ENCODE peak calls at places on chromosome 14, in six cellular contexts. Z, E, M, J, X and G are unnamed samples.

GRCh38 chr14:36365766-36366165 is 45.3 kb upstream of the MBIP start:
- DNase-seq in Z (no peak), E (no peak), M (no peak), J (no peak), X (no peak), G (no peak)

GRCh38 chr14:102015045-102015685 is 50.8 kb downstream of the DYNC1H1 start:
- DNase-seq in Z (no peak), E (no peak), M (no peak), J (no peak), X (no peak), G (no peak)

GRCh38 chr14:75499084-75499875 is 23.0 kb upstream of the BATF start:
- DNase-seq in Z (no peak), E (no peak), M (no peak), J (no peak), X (no peak), G (no peak)

GRCh38 chr14:89336338-89336737 is 80.7 kb downstream of the FOXN3 start:
- DNase-seq in Z (no peak), E (no peak), M (no peak), J (no peak), X (no peak), G (no peak)

GRCh38 chr14:101810897-101811620 is 49.5 kb downstream of the PPP2R5C start:
- DNase-seq in Z (no peak), E (no peak), M (no peak), J (no peak), X (no peak), G (no peak)

GRCh38 chr14:68768316-68768715 is 24.6 kb downstream of the ZFP36L1 start:
- DNase-seq in Z (no peak), E (no peak), M (no peak), J (no peak), X (no peak), G (no peak)

GRCh38 chr14:105884808-105885281 is 358.5 kb downstream of the TMEM121 start:
- DNase-seq in Z (no peak), E (no peak), M (no peak), J (no peak), X (no peak), G (no peak)

GRCh38 chr14:105525861-105526780 is at the start of gene TMEM121:
- DNase-seq in Z (peak), E (peak), M (peak), J (no peak), X (no peak), G (no peak)

GRCh38 chr14:104561661-104562495 is 17.7 kb upstream of the C14orf180 start:
- DNase-seq in Z (no peak), E (no peak), M (no peak), J (no peak), X (no peak), G (no peak)

GRCh38 chr14:49670475-49670874 is 17.5 kb downstream of the POLE2 start:
- DNase-seq in Z (no peak), E (no peak), M (no peak), J (no peak), X (no peak), G (no peak)